ENCODE peak calls at places on chromosomes 6 and 20, in nine cellular contexts. One of them, this sample, is unnamed.

GRCh38 chr6:164505425-164505824 is 804.0 kb downstream of the C6orf118 start:
- DNase-seq in aorta: no peak
- DNase-seq in astrocyte of the spinal cord: no peak
- DNase-seq in testis: no peak
- DNase-seq in NCI-H1048: no peak
- DNase-seq in tibial artery: no peak
- DNase-seq in progenitor cell of endocrine pancreas: no peak
- DNase-seq in stimulated activated CD4-positive, alpha-beta T cell treated with anti-CD3 and anti-CD28 coated beads, Interleukin-4, amount 100 ng/mL, for 1 hour: no peak
- DNase-seq in HFF-Myc: no peak
- DNase-seq in this sample: no peak

GRCh38 chr6:120869397-120869796 is 464.9 kb downstream of the TBC1D32 start:
- DNase-seq in tibial artery: no peak
- DNase-seq in aorta: no peak
- DNase-seq in stimulated activated CD4-positive, alpha-beta T cell treated with anti-CD3 and anti-CD28 coated beads, Interleukin-4, amount 100 ng/mL, for 1 hour: no peak
- DNase-seq in astrocyte of the spinal cord: peak
- DNase-seq in NCI-H1048: no peak
- DNase-seq in HFF-Myc: no peak
- DNase-seq in testis: no peak
- DNase-seq in progenitor cell of endocrine pancreas: peak
- DNase-seq in this sample: no peak

GRCh38 chr6:108074057-108074358 is 533 bp downstream of the OSTM1 start:
- DNase-seq in astrocyte of the spinal cord: no peak
- DNase-seq in NCI-H1048: no peak
- DNase-seq in HFF-Myc: no peak
- DNase-seq in testis: peak
- DNase-seq in aorta: no peak
- DNase-seq in progenitor cell of endocrine pancreas: no peak
- DNase-seq in stimulated activated CD4-positive, alpha-beta T cell treated with anti-CD3 and anti-CD28 coated beads, Interleukin-4, amount 100 ng/mL, for 1 hour: no peak
- DNase-seq in tibial artery: no peak
- DNase-seq in this sample: no peak

GRCh38 chr6:169556758-169557505 is 144.9 kb downstream of the WDR27 start:
- DNase-seq in testis: no peak
- DNase-seq in NCI-H1048: no peak
- DNase-seq in stimulated activated CD4-positive, alpha-beta T cell treated with anti-CD3 and anti-CD28 coated beads, Interleukin-4, amount 100 ng/mL, for 1 hour: peak
- DNase-seq in aorta: no peak
- DNase-seq in astrocyte of the spinal cord: no peak
- DNase-seq in tibial artery: no peak
- DNase-seq in HFF-Myc: no peak
- DNase-seq in progenitor cell of endocrine pancreas: no peak
- DNase-seq in this sample: no peak

GRCh38 chr6:90663106-90663505 is 76.2 kb upstream of the MAP3K7 start:
- DNase-seq in progenitor cell of endocrine pancreas: no peak
- DNase-seq in stimulated activated CD4-positive, alpha-beta T cell treated with anti-CD3 and anti-CD28 coated beads, Interleukin-4, amount 100 ng/mL, for 1 hour: no peak
- DNase-seq in astrocyte of the spinal cord: no peak
- DNase-seq in testis: no peak
- DNase-seq in tibial artery: no peak
- DNase-seq in HFF-Myc: no peak
- DNase-seq in aorta: no peak
- DNase-seq in NCI-H1048: no peak
- DNase-seq in this sample: no peak

GRCh38 chr6:56806368-56806767 is 148.5 kb upstream of the BEND6 start:
- DNase-seq in astrocyte of the spinal cord: no peak
- DNase-seq in aorta: no peak
- DNase-seq in stimulated activated CD4-positive, alpha-beta T cell treated with anti-CD3 and anti-CD28 coated beads, Interleukin-4, amount 100 ng/mL, for 1 hour: no peak
- DNase-seq in HFF-Myc: no peak
- DNase-seq in tibial artery: no peak
- DNase-seq in NCI-H1048: no peak
- DNase-seq in progenitor cell of endocrine pancreas: no peak
- DNase-seq in testis: no peak
- DNase-seq in this sample: no peak

GRCh38 chr6:157228421-157229218 is 94.7 kb downstream of the TMEM242 start:
- DNase-seq in stimulated activated CD4-positive, alpha-beta T cell treated with anti-CD3 and anti-CD28 coated beads, Interleukin-4, amount 100 ng/mL, for 1 hour: no peak
- DNase-seq in testis: no peak
- DNase-seq in aorta: peak
- DNase-seq in astrocyte of the spinal cord: no peak
- DNase-seq in NCI-H1048: no peak
- DNase-seq in progenitor cell of endocrine pancreas: no peak
- DNase-seq in tibial artery: no peak
- DNase-seq in HFF-Myc: no peak
- DNase-seq in this sample: no peak

GRCh38 chr20:54499111-54499510 is 23.7 kb downstream of the DOK5 start:
- DNase-seq in progenitor cell of endocrine pancreas: no peak
- DNase-seq in astrocyte of the spinal cord: no peak
- DNase-seq in stimulated activated CD4-positive, alpha-beta T cell treated with anti-CD3 and anti-CD28 coated beads, Interleukin-4, amount 100 ng/mL, for 1 hour: no peak
- DNase-seq in tibial artery: no peak
- DNase-seq in HFF-Myc: no peak
- DNase-seq in aorta: no peak
- DNase-seq in testis: no peak
- DNase-seq in NCI-H1048: no peak
- DNase-seq in this sample: no peak

GRCh38 chr20:9059931-9060330 is 9.0 kb upstream of the PLCB4 start:
- DNase-seq in progenitor cell of endocrine pancreas: no peak
- DNase-seq in testis: no peak
- DNase-seq in astrocyte of the spinal cord: peak
- DNase-seq in HFF-Myc: no peak
- DNase-seq in stimulated activated CD4-positive, alpha-beta T cell treated with anti-CD3 and anti-CD28 coated beads, Interleukin-4, amount 100 ng/mL, for 1 hour: no peak
- DNase-seq in tibial artery: no peak
- DNase-seq in aorta: no peak
- DNase-seq in NCI-H1048: no peak
- DNase-seq in this sample: peak

GRCh38 chr6:131727868-131728267 is 17.1 kb upstream of the CTAGE9 start:
- DNase-seq in HFF-Myc: no peak
- DNase-seq in tibial artery: no peak
- DNase-seq in testis: no peak
- DNase-seq in progenitor cell of endocrine pancreas: no peak
- DNase-seq in stimulated activated CD4-positive, alpha-beta T cell treated with anti-CD3 and anti-CD28 coated beads, Interleukin-4, amount 100 ng/mL, for 1 hour: no peak
- DNase-seq in NCI-H1048: no peak
- DNase-seq in astrocyte of the spinal cord: no peak
- DNase-seq in aorta: no peak
- DNase-seq in this sample: no peak

GRCh38 chr6:41092421-41093140 is 19.8 kb downstream of the NFYA start:
- DNase-seq in tibial artery: no peak
- DNase-seq in stimulated activated CD4-positive, alpha-beta T cell treated with anti-CD3 and anti-CD28 coated beads, Interleukin-4, amount 100 ng/mL, for 1 hour: no peak
- DNase-seq in NCI-H1048: no peak
- DNase-seq in progenitor cell of endocrine pancreas: no peak
- DNase-seq in aorta: no peak
- DNase-seq in astrocyte of the spinal cord: peak
- DNase-seq in testis: no peak
- DNase-seq in HFF-Myc: no peak
- DNase-seq in this sample: peak

GRCh38 chr20:19815553-19815991 is 57.5 kb downstream of the RIN2 start:
- DNase-seq in NCI-H1048: no peak
- DNase-seq in progenitor cell of endocrine pancreas: no peak
- DNase-seq in testis: no peak
- DNase-seq in astrocyte of the spinal cord: peak
- DNase-seq in tibial artery: peak
- DNase-seq in HFF-Myc: peak
- DNase-seq in stimulated activated CD4-positive, alpha-beta T cell treated with anti-CD3 and anti-CD28 coated beads, Interleukin-4, amount 100 ng/mL, for 1 hour: no peak
- DNase-seq in aorta: no peak
- DNase-seq in this sample: peak

GRCh38 chr6:20180935-20181334 is 31.3 kb downstream of the MBOAT1 start:
- DNase-seq in tibial artery: no peak
- DNase-seq in progenitor cell of endocrine pancreas: no peak
- DNase-seq in stimulated activated CD4-positive, alpha-beta T cell treated with anti-CD3 and anti-CD28 coated beads, Interleukin-4, amount 100 ng/mL, for 1 hour: no peak
- DNase-seq in HFF-Myc: no peak
- DNase-seq in testis: no peak
- DNase-seq in aorta: no peak
- DNase-seq in astrocyte of the spinal cord: no peak
- DNase-seq in NCI-H1048: no peak
- DNase-seq in this sample: no peak

GRCh38 chr6:125104425-125104824 is 49.1 kb upstream of the TPD52L1 start:
- DNase-seq in tibial artery: no peak
- DNase-seq in progenitor cell of endocrine pancreas: no peak
- DNase-seq in testis: no peak
- DNase-seq in HFF-Myc: peak
- DNase-seq in aorta: no peak
- DNase-seq in stimulated activated CD4-positive, alpha-beta T cell treated with anti-CD3 and anti-CD28 coated beads, Interleukin-4, amount 100 ng/mL, for 1 hour: no peak
- DNase-seq in NCI-H1048: no peak
- DNase-seq in astrocyte of the spinal cord: peak
- DNase-seq in this sample: peak

This sample was measured in fibroblast of the aortic adventitia.